ENCODE peak calls at places on chromosomes 4 and X, in six cellular contexts. One of them, this sample, is unnamed.

GRCh38 chrX:19602866-19603620 is 87.7 kb upstream of the MAP3K15 start:
- DNase-seq in HepG2: no peak
- DNase-seq in hepatocyte: no peak
- DNase-seq in WTC11: no peak
- DNase-seq in GM06990: no peak
- DNase-seq in natural killer cell: no peak
- DNase-seq in this sample: no peak

GRCh38 chr4:87961993-87962791 is 13.3 kb upstream of the SPP1 start:
- DNase-seq in HepG2: no peak
- DNase-seq in hepatocyte: peak; percentile 32
- DNase-seq in WTC11: no peak
- DNase-seq in GM06990: no peak
- DNase-seq in natural killer cell: no peak
- DNase-seq in this sample: no peak

GRCh38 chr4:15003441-15003890 is 1.2 kb downstream of the CPEB2 start:
- DNase-seq in HepG2: no peak
- DNase-seq in hepatocyte: peak; percentile 82
- DNase-seq in WTC11: peak; percentile 44
- DNase-seq in GM06990: peak; percentile 80
- DNase-seq in natural killer cell: peak; percentile 50
- DNase-seq in this sample: no peak

GRCh38 chrX:50638123-50638522 is 167.5 kb upstream of the DGKK start:
- DNase-seq in HepG2: no peak
- DNase-seq in hepatocyte: no peak
- DNase-seq in WTC11: no peak
- DNase-seq in GM06990: no peak
- DNase-seq in natural killer cell: no peak
- DNase-seq in this sample: no peak

GRCh38 chr4:28229092-28229491 is 1368.5 kb downstream of the STIM2 start:
- DNase-seq in HepG2: no peak
- DNase-seq in hepatocyte: no peak
- DNase-seq in WTC11: no peak
- DNase-seq in GM06990: no peak
- DNase-seq in natural killer cell: no peak
- DNase-seq in this sample: no peak

GRCh38 chr4:141802324-141802723 is 165.9 kb downstream of the IL15 start:
- DNase-seq in HepG2: no peak
- DNase-seq in hepatocyte: no peak
- DNase-seq in WTC11: no peak
- DNase-seq in GM06990: no peak
- DNase-seq in natural killer cell: no peak
- DNase-seq in this sample: no peak

GRCh38 chr4:184331155-184331995 is 113.7 kb upstream of the ENPP6 start:
- DNase-seq in HepG2: no peak
- DNase-seq in hepatocyte: no peak
- DNase-seq in WTC11: no peak
- DNase-seq in GM06990: no peak
- DNase-seq in natural killer cell: no peak
- DNase-seq in this sample: no peak

GRCh38 chrX:49120104-49120503 is 3.4 kb downstream of the GPKOW start:
- DNase-seq in HepG2: no peak
- DNase-seq in hepatocyte: no peak
- DNase-seq in WTC11: no peak
- DNase-seq in GM06990: no peak
- DNase-seq in natural killer cell: no peak
- DNase-seq in this sample: no peak

GRCh38 chrX:25726539-25726938 is 411.6 kb upstream of the MAGEB18 start:
- DNase-seq in HepG2: no peak
- DNase-seq in hepatocyte: peak; percentile 3
- DNase-seq in WTC11: no peak
- DNase-seq in GM06990: no peak
- DNase-seq in natural killer cell: no peak
- DNase-seq in this sample: no peak

GRCh38 chr4:156475322-156475721 is 496.3 kb downstream of the PDGFC start:
- DNase-seq in HepG2: peak; percentile 15
- DNase-seq in hepatocyte: peak; percentile 40
- DNase-seq in WTC11: no peak
- DNase-seq in GM06990: no peak
- DNase-seq in natural killer cell: no peak
- DNase-seq in this sample: no peak

GRCh38 chrX:153634236-153634635 is 12.8 kb upstream of the DUSP9 start:
- DNase-seq in HepG2: no peak
- DNase-seq in hepatocyte: no peak
- DNase-seq in WTC11: no peak
- DNase-seq in GM06990: no peak
- DNase-seq in natural killer cell: no peak
- DNase-seq in this sample: no peak

GRCh38 chr4:110850461-110851447 is 227.9 kb upstream of the PITX2 start:
- DNase-seq in HepG2: no peak
- DNase-seq in hepatocyte: peak; percentile 19
- DNase-seq in WTC11: peak; percentile 11
- DNase-seq in GM06990: no peak
- DNase-seq in natural killer cell: no peak
- DNase-seq in this sample: no peak

GRCh38 chrX:30618160-30618765 is 35.0 kb upstream of the GK start:
- DNase-seq in HepG2: no peak
- DNase-seq in hepatocyte: no peak
- DNase-seq in WTC11: peak; percentile 16
- DNase-seq in GM06990: no peak
- DNase-seq in natural killer cell: no peak
- DNase-seq in this sample: no peak

GRCh38 chr4:146051724-146052396 is 113.2 kb upstream of the ZNF827 start:
- DNase-seq in HepG2: no peak
- DNase-seq in hepatocyte: no peak
- DNase-seq in WTC11: no peak
- DNase-seq in GM06990: no peak
- DNase-seq in natural killer cell: no peak
- DNase-seq in this sample: no peak

GRCh38 chr4:138728566-138728965 is 287.0 kb upstream of the NOCT start:
- DNase-seq in HepG2: no peak
- DNase-seq in hepatocyte: no peak
- DNase-seq in WTC11: no peak
- DNase-seq in GM06990: no peak
- DNase-seq in natural killer cell: no peak
- DNase-seq in this sample: no peak

GRCh38 chrX:71906133-71906532 is 4.5 kb upstream of the NHSL2 start:
- DNase-seq in HepG2: no peak
- DNase-seq in hepatocyte: no peak
- DNase-seq in WTC11: no peak
- DNase-seq in GM06990: no peak
- DNase-seq in natural killer cell: no peak
- DNase-seq in this sample: no peak

DNA sequence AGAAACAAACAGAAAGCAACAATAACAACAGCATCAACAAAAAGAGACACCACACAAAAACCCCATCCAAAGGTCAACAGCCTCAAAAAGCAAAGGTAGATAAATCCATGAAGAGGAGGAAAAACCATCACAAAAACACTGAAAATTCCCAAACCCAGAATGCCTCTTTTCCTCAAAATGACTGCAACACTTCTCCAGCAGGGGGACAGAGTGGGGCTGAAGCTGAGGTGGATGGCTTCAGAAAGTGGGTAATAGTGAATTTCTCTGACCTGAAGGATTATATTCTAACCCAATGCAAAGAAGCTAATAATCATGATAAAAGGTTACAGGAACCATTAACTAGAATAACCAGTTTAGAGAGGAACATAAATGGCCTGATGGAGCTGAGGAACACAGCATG is 888.2 kb downstream of the RAB28 start:
- DNase-seq in HepG2: no peak
- DNase-seq in hepatocyte: no peak
- DNase-seq in WTC11: no peak
- DNase-seq in GM06990: no peak
- DNase-seq in natural killer cell: no peak
- DNase-seq in this sample: no peak
- TF ChIP-seq CTCF in HepG2: peak; percentile 25
- TF ChIP-seq CTCF in hepatocyte: no peak
- TF ChIP-seq CTCF in WTC11: no peak
- TF ChIP-seq CTCF in GM06990: no peak
- TF ChIP-seq CTCF in natural killer cell: no peak
- TF ChIP-seq CTCF in this sample: no peak

DNA sequence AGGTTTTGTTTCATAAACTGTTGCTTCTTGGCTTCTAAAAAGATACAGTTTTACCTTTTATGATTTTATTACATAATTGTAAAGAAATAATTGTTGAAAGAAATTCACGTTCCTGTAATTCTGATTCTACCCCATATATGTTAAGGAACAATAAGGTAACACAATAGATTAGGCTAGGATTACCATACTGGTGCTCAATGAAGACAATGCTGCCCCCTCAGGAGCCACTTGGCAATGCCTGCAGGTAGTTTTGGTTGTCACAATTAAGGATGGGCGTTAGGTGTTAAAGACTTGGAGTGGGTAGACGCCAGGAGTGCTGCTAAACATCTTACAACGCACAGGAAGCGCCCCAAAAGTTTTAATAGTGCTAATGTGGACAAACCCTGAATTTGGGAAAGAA is 133.2 kb downstream of the NLGN4X start:
- DNase-seq in HepG2: no peak
- DNase-seq in hepatocyte: no peak
- DNase-seq in WTC11: peak; percentile 43
- DNase-seq in GM06990: no peak
- DNase-seq in natural killer cell: no peak
- DNase-seq in this sample: no peak
- TF ChIP-seq CTCF in HepG2: no peak
- TF ChIP-seq CTCF in hepatocyte: no peak
- TF ChIP-seq CTCF in WTC11: no peak
- TF ChIP-seq CTCF in GM06990: no peak
- TF ChIP-seq CTCF in natural killer cell: no peak
- TF ChIP-seq CTCF in this sample: no peak

GRCh38 chr4:163681208-163681821 is 186.8 kb downstream of the TMA16 start:
- DNase-seq in HepG2: peak; percentile 35
- DNase-seq in hepatocyte: peak; percentile 80
- DNase-seq in WTC11: no peak
- DNase-seq in GM06990: no peak
- DNase-seq in natural killer cell: no peak
- DNase-seq in this sample: no peak
- TF ChIP-seq CTCF in HepG2: peak; percentile 67
- TF ChIP-seq CTCF in hepatocyte: peak; percentile 54
- TF ChIP-seq CTCF in WTC11: peak; percentile 74
- TF ChIP-seq CTCF in GM06990: peak; percentile 59
- TF ChIP-seq CTCF in natural killer cell: peak; percentile 44
- TF ChIP-seq CTCF in this sample: no peak

GRCh38 chrX:39828971-39829370 is 268.8 kb downstream of the BCOR start:
- DNase-seq in HepG2: no peak
- DNase-seq in hepatocyte: no peak
- DNase-seq in WTC11: no peak
- DNase-seq in GM06990: no peak
- DNase-seq in natural killer cell: no peak
- DNase-seq in this sample: no peak

GRCh38 chrX:39829965-39830364 is 267.8 kb downstream of the BCOR start:
- DNase-seq in HepG2: no peak
- DNase-seq in hepatocyte: no peak
- DNase-seq in WTC11: no peak
- DNase-seq in GM06990: no peak
- DNase-seq in natural killer cell: no peak
- DNase-seq in this sample: no peak

GRCh38 chrX:39823848-39824247 is 273.9 kb downstream of the BCOR start:
- DNase-seq in HepG2: no peak
- DNase-seq in hepatocyte: no peak
- DNase-seq in WTC11: no peak
- DNase-seq in GM06990: no peak
- DNase-seq in natural killer cell: no peak
- DNase-seq in this sample: no peak

GRCh38 chrX:39827959-39828358 is 269.8 kb downstream of the BCOR start:
- DNase-seq in HepG2: no peak
- DNase-seq in hepatocyte: no peak
- DNase-seq in WTC11: no peak
- DNase-seq in GM06990: no peak
- DNase-seq in natural killer cell: no peak
- DNase-seq in this sample: no peak

GRCh38 chrX:39826813-39827543 is 270.8 kb downstream of the BCOR start:
- DNase-seq in HepG2: no peak
- DNase-seq in hepatocyte: no peak
- DNase-seq in WTC11: no peak
- DNase-seq in GM06990: no peak
- DNase-seq in natural killer cell: no peak
- DNase-seq in this sample: no peak
- TF ChIP-seq CTCF in HepG2: no peak
- TF ChIP-seq CTCF in hepatocyte: no peak
- TF ChIP-seq CTCF in WTC11: no peak
- TF ChIP-seq CTCF in GM06990: no peak
- TF ChIP-seq CTCF in natural killer cell: no peak
- TF ChIP-seq CTCF in this sample: no peak

DNA sequence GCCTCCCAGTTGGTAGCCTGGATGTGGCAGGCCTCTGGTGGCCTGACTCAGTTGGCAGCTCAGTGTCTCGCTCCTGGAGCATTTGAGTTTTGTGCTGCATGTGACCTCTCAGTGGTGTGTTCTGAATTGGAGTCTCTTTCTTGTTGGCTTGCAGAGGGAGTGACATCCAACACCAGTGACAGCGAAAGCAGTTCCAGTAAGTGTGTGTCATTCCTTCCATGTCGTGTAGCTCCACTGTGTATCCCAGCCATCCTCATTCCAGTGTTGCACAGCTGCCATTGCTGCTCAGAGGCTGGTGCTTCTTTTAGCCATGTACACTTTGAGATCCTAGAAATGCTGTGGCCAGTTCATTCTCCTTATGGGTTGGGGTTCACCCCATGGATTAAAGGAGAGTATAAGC is 52.4 kb downstream of the DLG3 start:
- DNase-seq in HepG2: no peak
- DNase-seq in hepatocyte: no peak
- DNase-seq in WTC11: no peak
- DNase-seq in GM06990: no peak
- DNase-seq in natural killer cell: no peak
- DNase-seq in this sample: no peak
- TF ChIP-seq CTCF in HepG2: no peak
- TF ChIP-seq CTCF in hepatocyte: no peak
- TF ChIP-seq CTCF in WTC11: no peak
- TF ChIP-seq CTCF in GM06990: no peak
- TF ChIP-seq CTCF in natural killer cell: no peak
- TF ChIP-seq CTCF in this sample: no peak

DNA sequence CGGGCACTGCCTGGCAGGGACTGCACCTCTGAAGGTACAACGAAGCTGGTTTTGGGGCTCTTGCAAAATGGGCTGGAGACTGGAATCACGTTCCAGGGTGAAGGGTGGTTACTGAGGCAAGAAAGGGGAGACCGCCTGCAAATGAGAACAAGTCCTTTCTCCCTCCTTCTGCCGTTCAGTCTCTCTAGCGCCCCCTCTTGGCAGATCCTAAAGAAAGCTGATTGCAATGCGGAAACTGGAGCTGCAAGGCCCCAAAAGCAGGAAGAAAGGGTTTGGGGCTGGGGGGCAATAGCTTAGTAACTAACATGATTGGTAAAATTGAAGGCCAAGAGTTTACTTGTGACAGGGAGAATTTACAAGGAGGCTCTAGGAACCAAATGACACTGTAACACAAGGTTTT is 222.6 kb upstream of the HAND2 start:
- DNase-seq in HepG2: peak; percentile 18
- DNase-seq in hepatocyte: no peak
- DNase-seq in WTC11: peak; percentile 88
- DNase-seq in GM06990: peak; percentile 15
- DNase-seq in natural killer cell: no peak
- DNase-seq in this sample: no peak
- TF ChIP-seq CTCF in HepG2: peak; percentile 61
- TF ChIP-seq CTCF in hepatocyte: peak; percentile 23
- TF ChIP-seq CTCF in WTC11: peak; percentile 86
- TF ChIP-seq CTCF in GM06990: peak; percentile 73
- TF ChIP-seq CTCF in natural killer cell: no peak
- TF ChIP-seq CTCF in this sample: no peak

This sample was measured in omental fat pad.